ENCODE peak calls at places on chromosome X, in eight cellular contexts. One of them, this sample, is unnamed.

GRCh38 chrX:47619486-47620302 is at the start of gene SYN1:
- DNase-seq in tibial artery: peak
- DNase-seq in GM23338: peak
- DNase-seq in left ventricle myocardium inferior: peak
- DNase-seq in astrocyte of the spinal cord: peak
- DNase-seq in brain microvascular endothelial cell: peak
- DNase-seq in A549: peak
- DNase-seq in CD8-positive, alpha-beta T cell: peak
- DNase-seq in this sample: no peak

GRCh38 chrX:80807606-80808159 is 2.0 kb downstream of the BRWD3 start:
- DNase-seq in left ventricle myocardium inferior: no peak
- DNase-seq in A549: peak
- DNase-seq in brain microvascular endothelial cell: no peak
- DNase-seq in astrocyte of the spinal cord: no peak
- DNase-seq in GM23338: no peak
- DNase-seq in tibial artery: no peak
- DNase-seq in CD8-positive, alpha-beta T cell: no peak
- DNase-seq in this sample: no peak

GRCh38 chrX:2682582-2683177 is 8.4 kb upstream of the CD99 start:
- DNase-seq in A549: no peak
- DNase-seq in left ventricle myocardium inferior: no peak
- DNase-seq in GM23338: no peak
- DNase-seq in tibial artery: no peak
- DNase-seq in astrocyte of the spinal cord: no peak
- DNase-seq in brain microvascular endothelial cell: no peak
- DNase-seq in CD8-positive, alpha-beta T cell: no peak
- DNase-seq in this sample: no peak

GRCh38 chrX:11138498-11139390 is 27.6 kb downstream of the HCCS start:
- DNase-seq in A549: no peak
- DNase-seq in tibial artery: no peak
- DNase-seq in CD8-positive, alpha-beta T cell: no peak
- DNase-seq in GM23338: no peak
- DNase-seq in brain microvascular endothelial cell: no peak
- DNase-seq in astrocyte of the spinal cord: no peak
- DNase-seq in left ventricle myocardium inferior: no peak
- DNase-seq in this sample: no peak

GRCh38 chrX:123835661-123836371 is 24.0 kb upstream of the XIAP start:
- DNase-seq in astrocyte of the spinal cord: peak
- DNase-seq in tibial artery: no peak
- DNase-seq in GM23338: no peak
- DNase-seq in left ventricle myocardium inferior: no peak
- DNase-seq in CD8-positive, alpha-beta T cell: no peak
- DNase-seq in A549: peak
- DNase-seq in brain microvascular endothelial cell: peak
- DNase-seq in this sample: no peak

GRCh38 chrX:1521459-1521956 is 15.5 kb downstream of the P2RY8 start:
- DNase-seq in CD8-positive, alpha-beta T cell: peak
- DNase-seq in GM23338: peak
- DNase-seq in tibial artery: peak
- DNase-seq in astrocyte of the spinal cord: no peak
- DNase-seq in brain microvascular endothelial cell: no peak
- DNase-seq in A549: no peak
- DNase-seq in left ventricle myocardium inferior: no peak
- DNase-seq in this sample: no peak

GRCh38 chrX:154457491-154458115 is 478 bp upstream of the PLXNA3 start:
- DNase-seq in left ventricle myocardium inferior: no peak
- DNase-seq in CD8-positive, alpha-beta T cell: peak
- DNase-seq in GM23338: peak
- DNase-seq in A549: no peak
- DNase-seq in tibial artery: no peak
- DNase-seq in brain microvascular endothelial cell: no peak
- DNase-seq in astrocyte of the spinal cord: no peak
- DNase-seq in this sample: no peak

GRCh38 chrX:19127649-19128168 is 5.4 kb upstream of the ADGRG2 start:
- DNase-seq in astrocyte of the spinal cord: peak
- DNase-seq in brain microvascular endothelial cell: peak
- DNase-seq in GM23338: no peak
- DNase-seq in CD8-positive, alpha-beta T cell: no peak
- DNase-seq in tibial artery: no peak
- DNase-seq in left ventricle myocardium inferior: peak
- DNase-seq in A549: no peak
- DNase-seq in this sample: peak

DNA sequence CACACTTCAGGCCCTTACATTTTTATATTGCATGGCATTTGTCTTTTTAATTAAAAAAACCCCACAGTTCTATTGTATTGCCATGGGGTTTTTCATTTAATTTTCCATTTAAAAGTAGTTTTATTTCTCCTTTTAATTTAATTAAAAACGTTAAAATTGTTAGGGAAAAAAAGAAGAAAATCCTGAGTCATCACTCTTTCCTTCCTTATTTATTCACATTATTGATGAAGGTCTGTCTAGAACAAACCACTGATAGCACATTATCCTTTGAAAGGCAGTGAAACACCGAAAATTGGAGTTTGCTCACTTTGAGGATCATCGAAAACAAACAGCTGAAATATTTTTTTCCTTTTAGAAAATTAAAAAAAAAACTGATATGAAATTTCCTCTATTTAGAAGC is 759.7 kb upstream of the MAGEB2 start:
- DNase-seq in GM23338: no peak
- DNase-seq in left ventricle myocardium inferior: no peak
- DNase-seq in tibial artery: no peak
- DNase-seq in CD8-positive, alpha-beta T cell: no peak
- DNase-seq in astrocyte of the spinal cord: no peak
- DNase-seq in brain microvascular endothelial cell: no peak
- DNase-seq in A549: no peak
- DNase-seq in this sample: no peak
- H3K4me3 ChIP-seq in GM23338: no peak
- H3K4me3 ChIP-seq in left ventricle myocardium inferior: no peak
- H3K4me3 ChIP-seq in tibial artery: no peak
- H3K4me3 ChIP-seq in CD8-positive, alpha-beta T cell: no peak
- H3K4me3 ChIP-seq in astrocyte of the spinal cord: no peak
- H3K4me3 ChIP-seq in brain microvascular endothelial cell: no peak
- H3K4me3 ChIP-seq in A549: no peak
- H3K4me3 ChIP-seq in this sample: no peak

DNA sequence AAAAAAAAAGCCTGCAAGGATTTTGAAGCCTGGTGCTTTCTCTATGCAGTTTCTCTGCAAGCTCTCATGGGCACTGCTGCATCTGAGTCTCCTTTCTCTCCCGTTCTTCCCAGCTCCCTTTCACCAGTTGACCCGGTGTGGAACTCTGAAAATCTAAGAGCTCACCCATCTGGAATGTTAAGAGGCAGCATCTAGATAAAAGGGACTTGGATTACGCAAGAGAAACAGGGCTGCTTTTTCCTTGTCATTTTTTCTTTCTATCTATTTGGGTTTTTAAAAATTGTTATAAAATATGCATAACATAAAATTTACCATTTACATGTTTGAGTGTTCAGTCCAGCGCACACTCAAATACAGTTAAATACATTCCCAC is 95.2 kb upstream of the RPS6KA3 start:
- DNase-seq in tibial artery: no peak
- DNase-seq in A549: peak
- DNase-seq in brain microvascular endothelial cell: peak
- DNase-seq in CD8-positive, alpha-beta T cell: no peak
- DNase-seq in GM23338: no peak
- DNase-seq in astrocyte of the spinal cord: peak
- DNase-seq in left ventricle myocardium inferior: no peak
- DNase-seq in this sample: peak
- H3K4me3 ChIP-seq in tibial artery: no peak
- H3K4me3 ChIP-seq in A549: peak
- H3K4me3 ChIP-seq in brain microvascular endothelial cell: no peak
- H3K4me3 ChIP-seq in CD8-positive, alpha-beta T cell: no peak
- H3K4me3 ChIP-seq in GM23338: no peak
- H3K4me3 ChIP-seq in astrocyte of the spinal cord: no peak
- H3K4me3 ChIP-seq in left ventricle myocardium inferior: no peak
- H3K4me3 ChIP-seq in this sample: no peak

GRCh38 chrX:109707322-109707721 is 25.7 kb downstream of the ACSL4 start:
- DNase-seq in GM23338: no peak
- DNase-seq in brain microvascular endothelial cell: no peak
- DNase-seq in CD8-positive, alpha-beta T cell: no peak
- DNase-seq in astrocyte of the spinal cord: no peak
- DNase-seq in A549: no peak
- DNase-seq in left ventricle myocardium inferior: no peak
- DNase-seq in tibial artery: no peak
- DNase-seq in this sample: no peak

GRCh38 chrX:109704563-109704962 is 28.5 kb downstream of the ACSL4 start:
- DNase-seq in CD8-positive, alpha-beta T cell: no peak
- DNase-seq in GM23338: no peak
- DNase-seq in left ventricle myocardium inferior: no peak
- DNase-seq in tibial artery: no peak
- DNase-seq in A549: no peak
- DNase-seq in astrocyte of the spinal cord: no peak
- DNase-seq in brain microvascular endothelial cell: no peak
- DNase-seq in this sample: no peak

GRCh38 chrX:109710181-109710580 is 22.9 kb downstream of the ACSL4 start:
- DNase-seq in brain microvascular endothelial cell: no peak
- DNase-seq in A549: no peak
- DNase-seq in tibial artery: no peak
- DNase-seq in GM23338: no peak
- DNase-seq in CD8-positive, alpha-beta T cell: no peak
- DNase-seq in astrocyte of the spinal cord: no peak
- DNase-seq in left ventricle myocardium inferior: no peak
- DNase-seq in this sample: no peak

GRCh38 chrX:109714340-109714958 is 18.6 kb downstream of the ACSL4 start:
- DNase-seq in GM23338: no peak
- DNase-seq in CD8-positive, alpha-beta T cell: no peak
- DNase-seq in tibial artery: no peak
- DNase-seq in astrocyte of the spinal cord: peak
- DNase-seq in brain microvascular endothelial cell: peak
- DNase-seq in A549: no peak
- DNase-seq in left ventricle myocardium inferior: no peak
- DNase-seq in this sample: peak

GRCh38 chrX:109709129-109709631 is 23.9 kb downstream of the ACSL4 start:
- DNase-seq in tibial artery: no peak
- DNase-seq in astrocyte of the spinal cord: peak
- DNase-seq in GM23338: peak
- DNase-seq in A549: no peak
- DNase-seq in CD8-positive, alpha-beta T cell: no peak
- DNase-seq in brain microvascular endothelial cell: no peak
- DNase-seq in left ventricle myocardium inferior: no peak
- DNase-seq in this sample: peak
- H3K4me3 ChIP-seq in tibial artery: no peak
- H3K4me3 ChIP-seq in astrocyte of the spinal cord: no peak
- H3K4me3 ChIP-seq in GM23338: no peak
- H3K4me3 ChIP-seq in A549: no peak
- H3K4me3 ChIP-seq in CD8-positive, alpha-beta T cell: no peak
- H3K4me3 ChIP-seq in brain microvascular endothelial cell: no peak
- H3K4me3 ChIP-seq in left ventricle myocardium inferior: no peak
- H3K4me3 ChIP-seq in this sample: no peak

GRCh38 chrX:69505772-69506616 is 1.9 kb downstream of the NALF2 start:
- DNase-seq in GM23338: peak
- DNase-seq in brain microvascular endothelial cell: no peak
- DNase-seq in A549: no peak
- DNase-seq in tibial artery: no peak
- DNase-seq in CD8-positive, alpha-beta T cell: no peak
- DNase-seq in astrocyte of the spinal cord: no peak
- DNase-seq in left ventricle myocardium inferior: no peak
- DNase-seq in this sample: no peak
- H3K4me3 ChIP-seq in GM23338: peak
- H3K4me3 ChIP-seq in brain microvascular endothelial cell: no peak
- H3K4me3 ChIP-seq in A549: no peak
- H3K4me3 ChIP-seq in tibial artery: no peak
- H3K4me3 ChIP-seq in CD8-positive, alpha-beta T cell: no peak
- H3K4me3 ChIP-seq in astrocyte of the spinal cord: no peak
- H3K4me3 ChIP-seq in left ventricle myocardium inferior: peak
- H3K4me3 ChIP-seq in this sample: no peak

GRCh38 chrX:120453985-120454384 is 15.1 kb downstream of the LAMP2 start:
- DNase-seq in A549: no peak
- DNase-seq in astrocyte of the spinal cord: no peak
- DNase-seq in left ventricle myocardium inferior: no peak
- DNase-seq in tibial artery: no peak
- DNase-seq in brain microvascular endothelial cell: peak
- DNase-seq in CD8-positive, alpha-beta T cell: no peak
- DNase-seq in GM23338: no peak
- DNase-seq in this sample: no peak

GRCh38 chrX:120462370-120462769 is 6.7 kb downstream of the LAMP2 start:
- DNase-seq in CD8-positive, alpha-beta T cell: no peak
- DNase-seq in brain microvascular endothelial cell: no peak
- DNase-seq in GM23338: no peak
- DNase-seq in astrocyte of the spinal cord: no peak
- DNase-seq in tibial artery: no peak
- DNase-seq in A549: no peak
- DNase-seq in left ventricle myocardium inferior: no peak
- DNase-seq in this sample: no peak

GRCh38 chrX:120459313-120459712 is 9.8 kb downstream of the LAMP2 start:
- DNase-seq in CD8-positive, alpha-beta T cell: no peak
- DNase-seq in left ventricle myocardium inferior: no peak
- DNase-seq in A549: no peak
- DNase-seq in brain microvascular endothelial cell: no peak
- DNase-seq in tibial artery: no peak
- DNase-seq in GM23338: no peak
- DNase-seq in astrocyte of the spinal cord: no peak
- DNase-seq in this sample: no peak

GRCh38 chrX:120456973-120457372 is 12.1 kb downstream of the LAMP2 start:
- DNase-seq in astrocyte of the spinal cord: peak
- DNase-seq in CD8-positive, alpha-beta T cell: no peak
- DNase-seq in brain microvascular endothelial cell: no peak
- DNase-seq in GM23338: no peak
- DNase-seq in left ventricle myocardium inferior: no peak
- DNase-seq in tibial artery: no peak
- DNase-seq in A549: no peak
- DNase-seq in this sample: no peak

GRCh38 chrX:120457766-120458180 is 11.3 kb downstream of the LAMP2 start:
- DNase-seq in CD8-positive, alpha-beta T cell: peak
- DNase-seq in brain microvascular endothelial cell: peak
- DNase-seq in left ventricle myocardium inferior: no peak
- DNase-seq in GM23338: no peak
- DNase-seq in tibial artery: no peak
- DNase-seq in A549: no peak
- DNase-seq in astrocyte of the spinal cord: peak
- DNase-seq in this sample: peak
- H3K4me3 ChIP-seq in CD8-positive, alpha-beta T cell: no peak
- H3K4me3 ChIP-seq in brain microvascular endothelial cell: no peak
- H3K4me3 ChIP-seq in left ventricle myocardium inferior: no peak
- H3K4me3 ChIP-seq in GM23338: no peak
- H3K4me3 ChIP-seq in tibial artery: no peak
- H3K4me3 ChIP-seq in A549: no peak
- H3K4me3 ChIP-seq in astrocyte of the spinal cord: no peak
- H3K4me3 ChIP-seq in this sample: no peak

DNA sequence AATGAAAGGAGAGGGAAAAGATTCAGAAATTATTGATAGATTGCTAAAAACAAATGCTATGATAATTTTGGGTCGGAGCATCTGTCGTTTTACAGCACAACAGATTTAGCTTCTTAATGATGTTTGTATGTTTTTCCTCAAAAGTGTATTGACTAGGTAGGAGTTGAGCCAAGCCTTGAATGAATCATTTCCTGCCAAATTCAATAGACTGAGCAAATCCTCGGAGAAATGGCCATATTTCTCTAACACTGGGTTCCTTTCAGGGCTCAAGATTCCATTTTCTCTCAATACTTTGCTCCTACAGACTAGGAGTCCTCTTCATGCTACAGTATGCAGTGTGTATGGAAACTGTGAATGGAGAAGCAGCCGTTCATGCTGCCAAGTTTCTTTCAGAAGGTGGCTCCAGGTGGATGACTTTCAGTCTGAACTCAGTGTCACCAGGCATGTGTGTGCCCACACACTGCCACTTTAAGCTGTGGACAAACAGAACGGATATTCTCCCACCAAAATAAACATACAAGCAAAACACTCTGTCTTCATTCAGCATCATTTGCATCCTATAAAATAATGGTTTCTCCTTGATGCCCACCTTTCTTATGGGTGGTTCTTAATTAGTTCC is 146.0 kb downstream of the TBL1X start:
- DNase-seq in GM23338: no peak
- DNase-seq in astrocyte of the spinal cord: peak
- DNase-seq in CD8-positive, alpha-beta T cell: no peak
- DNase-seq in A549: no peak
- DNase-seq in tibial artery: no peak
- DNase-seq in brain microvascular endothelial cell: no peak
- DNase-seq in left ventricle myocardium inferior: no peak
- DNase-seq in this sample: no peak
- H3K4me3 ChIP-seq in GM23338: no peak
- H3K4me3 ChIP-seq in astrocyte of the spinal cord: no peak
- H3K4me3 ChIP-seq in CD8-positive, alpha-beta T cell: no peak
- H3K4me3 ChIP-seq in A549: no peak
- H3K4me3 ChIP-seq in tibial artery: no peak
- H3K4me3 ChIP-seq in brain microvascular endothelial cell: no peak
- H3K4me3 ChIP-seq in left ventricle myocardium inferior: no peak
- H3K4me3 ChIP-seq in this sample: no peak

This sample was measured in skeletal muscle cell.